ENCODE peak calls at places on chromosomes 16 and 17, in nine cellular contexts. W, V, I, P, L, E, B, U and R are unnamed samples.

GRCh38 chr17:79786930-79787643 is 9.1 kb downstream of the CBX2 start:
- DNase-seq in W (no peak), B (no peak), E (no peak), U (no peak), V (no peak), I (no peak), L (no peak), P (no peak), R (no peak)

GRCh38 chr17:56274491-56274890 is 121.2 kb downstream of the ANKFN1 start:
- DNase-seq in U (no peak), B (no peak), L (no peak), P (no peak), E (no peak), W (no peak), V (no peak), I (no peak), R (no peak)

GRCh38 chr17:65278050-65278819 is 141.1 kb downstream of the RGS9 start:
- DNase-seq in E (peak), P (peak), U (peak), I (no peak), L (no peak), B (peak), V (peak), W (peak), R (peak)

GRCh38 chr16:6493555-6493954 is 839.1 kb upstream of the RBFOX1 start:
- DNase-seq in U (no peak), L (no peak), B (no peak), I (no peak), V (no peak), E (no peak), P (no peak), W (no peak), R (no peak)

GRCh38 chr16:8866118-8866883 is 2.5 kb downstream of the CARHSP1 start:
- DNase-seq in W (peak), E (no peak), I (peak), L (peak), U (peak), V (no peak), B (peak), P (peak), R (no peak)

GRCh38 chr17:32277284-32277683 is 11.7 kb downstream of the RHBDL3 start:
- DNase-seq in V (no peak), E (peak), P (peak), L (no peak), W (peak), U (no peak), I (no peak), B (no peak), R (no peak)

GRCh38 chr17:82056729-82057621 is 5.3 kb downstream of the GPS1 start:
- DNase-seq in L (no peak), E (no peak), B (peak), I (no peak), V (no peak), W (no peak), P (no peak), U (no peak), R (no peak)

GRCh38 chr16:31265329-31266245 is 5.8 kb downstream of the ITGAM start:
- DNase-seq in E (no peak), V (no peak), U (no peak), L (no peak), W (peak), P (no peak), B (no peak), I (no peak), R (peak)

GRCh38 chr16:28166394-28167208 is 45.2 kb downstream of the XPO6 start:
- DNase-seq in B (no peak), W (peak), E (peak), I (no peak), V (no peak), U (no peak), L (no peak), P (no peak), R (no peak)

GRCh38 chr16:87823146-87823929 is 46.0 kb downstream of the SLC7A5 start:
- DNase-seq in B (no peak), U (no peak), W (no peak), V (no peak), I (no peak), P (no peak), E (no peak), L (no peak), R (no peak)

GRCh38 chr16:50313596-50314483 is 47.5 kb downstream of the ADCY7 start:
- DNase-seq in P (no peak), B (peak), I (peak), V (peak), E (no peak), W (peak), U (peak), L (peak), R (peak)

GRCh38 chr17:48915459-48916282 is 7.5 kb downstream of the UBE2Z start:
- DNase-seq in U (no peak), W (peak), P (no peak), V (no peak), I (peak), B (no peak), L (no peak), E (peak), R (peak)

GRCh38 chr16:89360760-89361435 is 129.5 kb downstream of the ANKRD11 start:
- DNase-seq in L (no peak), V (no peak), P (no peak), W (no peak), I (no peak), E (no peak), U (no peak), B (no peak), R (peak)

GRCh38 chr17:73098919-73099318 is 6.4 kb upstream of the SLC39A11 start:
- DNase-seq in L (no peak), W (no peak), I (no peak), V (no peak), P (no peak), E (no peak), B (no peak), U (no peak), R (no peak)

GRCh38 chr16:22092143-22092933 is at the start of gene VWA3A:
- DNase-seq in I (no peak), B (no peak), U (no peak), L (no peak), E (peak), P (peak), V (no peak), W (peak), R (no peak)

DNA sequence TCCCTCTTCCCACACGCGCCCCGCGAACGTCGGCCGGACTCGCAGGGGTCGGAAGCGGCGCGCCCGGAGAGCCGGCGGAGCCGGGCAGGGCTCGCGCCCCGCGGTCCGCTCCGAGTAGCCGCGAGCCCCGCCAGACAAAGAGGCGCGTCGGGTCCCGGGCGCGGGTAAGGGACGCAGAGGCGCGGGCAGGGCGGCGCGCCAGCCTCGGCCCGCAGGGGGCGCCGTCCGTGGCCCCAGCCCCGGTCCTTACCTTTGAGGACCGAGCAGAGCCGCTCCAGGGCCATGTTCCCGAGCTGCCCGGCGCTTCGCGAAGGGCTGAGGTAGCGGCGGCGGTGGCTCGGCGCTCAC is 442 bp downstream of the NETO2 start:
- DNase-seq in L (peak), E (peak), I (peak), W (peak), U (peak), V (no peak), P (peak), B (peak), R (peak)
- TF ChIP-seq CTCF in L (peak), E (peak), I (peak), W (no peak), U (peak), V (peak), P (peak), B (no peak), R (peak)

DNA sequence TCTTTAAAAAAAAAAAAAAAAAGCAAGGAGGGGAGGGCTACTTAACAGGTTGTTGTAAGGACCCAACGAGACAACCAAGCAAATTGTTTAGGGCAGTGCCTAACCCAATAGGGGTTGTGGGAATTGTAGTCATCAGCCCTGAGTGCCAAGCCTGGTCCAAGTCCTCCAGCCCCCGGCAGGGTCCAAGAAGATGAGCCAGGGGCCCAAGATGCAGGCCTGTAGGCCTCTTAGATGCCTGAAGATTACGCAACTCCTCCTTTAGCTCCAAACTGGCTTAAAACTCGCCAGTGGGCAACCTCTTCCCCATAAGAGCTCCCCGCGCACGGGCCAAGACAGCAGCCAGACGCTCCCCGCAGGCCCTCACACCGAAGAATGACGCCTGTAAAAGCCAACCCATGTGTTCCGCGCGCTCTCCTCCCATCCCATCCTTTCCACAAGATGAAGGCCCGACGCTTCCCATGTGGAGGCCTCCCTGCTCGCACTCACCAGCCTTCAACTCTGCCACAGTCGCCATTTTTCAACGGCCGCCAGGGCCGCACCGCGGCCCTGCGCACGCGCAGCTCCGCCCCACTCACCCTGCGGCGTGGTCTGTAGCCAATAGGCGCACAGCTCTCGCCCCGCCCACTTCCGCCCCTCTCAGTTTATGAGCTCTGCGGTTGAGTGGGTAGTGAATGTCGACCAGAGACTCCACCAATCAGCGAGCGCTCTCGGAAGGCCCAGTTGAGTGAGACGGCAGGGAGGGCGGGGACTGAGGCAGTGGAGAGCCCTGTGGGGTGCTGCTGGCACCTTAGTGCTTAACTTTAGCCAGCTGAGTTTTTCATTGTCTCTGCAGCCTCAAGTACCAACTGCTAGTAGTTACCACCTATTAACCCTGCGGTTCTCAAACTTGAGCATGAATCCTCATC is at the start of gene CEP20:
- DNase-seq in E (peak), U (peak), V (peak), L (peak), W (peak), B (peak), I (peak), P (peak), R (peak)
- TF ChIP-seq CTCF in E (peak), U (peak), V (peak), L (peak), W (no peak), B (peak), I (peak), P (peak), R (no peak)

GRCh38 chr17:8121531-8122390 is 2.1 kb downstream of the HES7 start:
- DNase-seq in I (no peak), W (peak), B (peak), P (peak), V (no peak), L (no peak), E (peak), U (peak), R (peak)
- TF ChIP-seq CTCF in I (peak), W (no peak), B (peak), P (peak), V (peak), L (peak), E (peak), U (peak), R (peak)

DNA sequence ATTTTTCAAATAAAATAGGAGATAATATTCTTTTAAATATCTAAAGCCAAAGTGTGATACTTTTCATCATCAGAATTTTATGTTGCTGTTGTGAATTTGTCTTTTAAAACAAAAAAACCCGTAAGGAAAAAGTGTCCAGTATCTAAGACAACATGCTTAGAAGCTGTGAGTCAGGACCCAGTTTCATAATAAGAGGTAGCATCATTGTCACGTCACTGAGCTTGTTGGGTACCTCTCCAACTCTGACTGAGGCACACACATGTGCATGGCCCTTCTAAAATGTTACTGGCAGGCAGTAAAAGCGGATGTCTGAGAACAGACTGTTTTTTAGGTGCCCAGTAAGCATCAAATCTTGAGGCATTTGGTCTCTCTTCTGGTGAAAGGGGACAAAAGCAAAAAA is 2.5 kb downstream of the CIAPIN1 start:
- DNase-seq in V (no peak), P (no peak), U (no peak), W (peak), I (no peak), B (no peak), E (no peak), L (no peak), R (no peak)
- TF ChIP-seq CTCF in V (no peak), P (no peak), U (no peak), W (no peak), I (no peak), B (no peak), E (no peak), L (no peak), R (no peak)

DNA sequence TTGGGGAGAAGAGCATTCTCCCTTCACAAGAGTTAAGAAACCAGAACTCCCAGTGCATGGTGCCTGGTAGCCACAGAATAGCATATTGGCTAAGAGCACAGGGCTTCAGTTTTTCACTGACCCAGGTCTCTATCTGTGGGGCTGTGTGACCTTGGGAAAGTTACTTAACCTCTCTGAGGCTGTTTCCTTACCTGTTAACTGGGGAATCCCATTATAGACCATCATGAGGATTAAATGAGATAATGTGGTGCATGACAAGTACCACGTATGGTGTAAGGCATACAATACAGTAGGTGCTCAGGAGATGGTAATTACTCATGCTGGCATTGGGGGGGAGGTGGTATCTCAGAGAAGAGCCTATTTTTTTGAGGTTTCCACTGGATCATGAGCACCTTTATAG is 33.6 kb downstream of the BEAN1 start:
- DNase-seq in V (no peak), U (no peak), P (no peak), B (no peak), W (no peak), E (no peak), I (no peak), L (no peak), R (no peak)
- TF ChIP-seq CTCF in V (no peak), U (no peak), P (no peak), B (no peak), W (no peak), E (no peak), I (no peak), L (no peak), R (no peak)

GRCh38 chr17:14432058-14432457 is 131.2 kb downstream of the HS3ST3B1 start:
- DNase-seq in L (no peak), U (no peak), P (no peak), E (no peak), B (no peak), I (no peak), W (no peak), V (no peak), R (no peak)

GRCh38 chr17:14434506-14434905 is 133.6 kb downstream of the HS3ST3B1 start:
- DNase-seq in W (no peak), V (no peak), B (no peak), E (no peak), U (no peak), I (no peak), P (no peak), L (no peak), R (no peak)

GRCh38 chr17:14429084-14429483 is 128.2 kb downstream of the HS3ST3B1 start:
- DNase-seq in P (no peak), E (no peak), V (no peak), I (no peak), U (no peak), W (no peak), L (no peak), B (no peak), R (no peak)

GRCh38 chr17:14427914-14428639 is 127.2 kb downstream of the HS3ST3B1 start:
- DNase-seq in E (no peak), V (no peak), U (no peak), L (no peak), B (no peak), I (no peak), W (no peak), P (no peak), R (no peak)

DNA sequence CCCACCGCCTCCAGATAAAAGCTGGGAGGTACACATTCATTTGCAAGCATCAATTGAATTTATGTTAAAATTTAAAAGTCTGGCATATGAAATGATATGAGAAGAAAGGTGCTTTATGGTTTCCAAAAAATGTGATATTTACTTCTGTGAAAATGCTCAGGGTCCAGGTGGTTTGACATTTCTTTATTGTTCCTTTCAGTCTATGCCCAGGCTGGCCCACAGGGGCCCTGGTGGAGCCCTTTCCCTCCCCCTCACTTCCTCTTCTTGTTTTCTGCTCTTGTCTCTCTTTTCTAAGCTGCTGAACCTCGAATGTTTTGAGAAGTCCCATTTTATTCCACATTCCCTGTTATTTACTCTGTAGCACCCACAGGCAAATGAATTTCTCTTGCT is 127.8 kb downstream of the HS3ST3B1 start:
- DNase-seq in P (no peak), U (no peak), I (no peak), B (no peak), W (no peak), L (no peak), V (no peak), E (no peak), R (no peak)
- TF ChIP-seq CTCF in P (no peak), U (no peak), I (no peak), B (no peak), W (no peak), L (no peak), V (no peak), E (no peak), R (no peak)

DNA sequence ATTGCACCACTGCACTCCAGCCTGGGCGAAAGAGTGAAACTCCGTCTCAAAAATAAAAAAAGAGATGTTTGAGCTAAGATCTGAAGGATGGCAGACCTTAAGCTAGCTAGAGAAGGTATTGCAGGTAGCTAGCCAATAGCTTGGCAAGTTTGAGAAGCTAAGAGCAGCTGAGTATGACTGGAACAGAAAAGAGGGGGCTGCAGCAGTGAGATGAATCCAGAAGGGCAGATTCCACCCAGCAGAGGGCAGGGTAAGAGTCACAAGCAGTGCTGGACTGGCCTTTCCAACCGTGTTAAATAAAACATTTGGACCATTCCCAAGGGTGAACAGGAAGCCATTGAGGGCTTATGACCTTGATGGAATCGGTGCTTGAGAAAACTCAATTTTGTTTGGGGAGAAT is 5.7 kb upstream of the PHAF1 start:
- DNase-seq in B (no peak), E (no peak), I (no peak), L (no peak), P (peak), U (no peak), V (no peak), W (peak), R (no peak)
- TF ChIP-seq CTCF in B (no peak), E (peak), I (no peak), L (peak), P (peak), U (peak), V (peak), W (peak), R (no peak)